ENCODE peak calls at places on chromosome 15, in nine cellular contexts. X, H, E, Q, J, A, U, B and I are unnamed samples.

GRCh38 chr15:77630956-77631789 is 1.5 kb downstream of the LINGO1 start:
- DNase-seq in X (no peak), H (peak; percentile 32), E (no peak), Q (no peak), J (peak; percentile 49), A (no peak), U (no peak), B (peak; percentile 77), I (no peak)

GRCh38 chr15:23397779-23398178 is 43.2 kb downstream of the GOLGA8S start:
- DNase-seq in X (no peak), H (no peak), E (no peak), Q (no peak), J (no peak), A (no peak), U (no peak), B (no peak), I (no peak)

GRCh38 chr15:89494006-89494405 is 2.4 kb downstream of the RHCG start:
- DNase-seq in X (no peak), H (no peak), E (no peak), Q (no peak), J (no peak), A (no peak), U (no peak), B (no peak), I (no peak)

GRCh38 chr15:99412082-99412481 is 153.7 kb upstream of the MEF2A start:
- DNase-seq in X (no peak), H (no peak), E (no peak), Q (no peak), J (no peak), A (no peak), U (no peak), B (no peak), I (no peak)

GRCh38 chr15:89512631-89513030 is 16.2 kb upstream of the RHCG start:
- DNase-seq in X (no peak), H (no peak), E (no peak), Q (no peak), J (no peak), A (no peak), U (no peak), B (no peak), I (no peak)

GRCh38 chr15:49423021-49423420 is at the start of gene FGF7:
- DNase-seq in X (no peak), H (no peak), E (no peak), Q (peak; percentile 43), J (no peak), A (no peak), U (no peak), B (no peak), I (no peak)

GRCh38 chr15:27046891-27047290 is 75.9 kb downstream of the GABRG3 start:
- DNase-seq in X (no peak), H (no peak), E (no peak), Q (no peak), J (no peak), A (no peak), U (no peak), B (no peak), I (no peak)

GRCh38 chr15:70271422-70272088 is 173.8 kb upstream of the TLE3 start:
- DNase-seq in X (no peak), H (peak; percentile 85), E (no peak), Q (peak; percentile 97), J (no peak), A (no peak), U (peak; percentile 99), B (no peak), I (no peak)

GRCh38 chr15:100939786-100940185 is 20.6 kb downstream of the LRRK1 start:
- DNase-seq in X (no peak), H (no peak), E (no peak), Q (no peak), J (no peak), A (no peak), U (no peak), B (no peak), I (no peak)

GRCh38 chr15:80416702-80417101 is 12.5 kb downstream of the ARNT2 start:
- DNase-seq in X (no peak), H (no peak), E (no peak), Q (no peak), J (no peak), A (no peak), U (no peak), B (no peak), I (no peak)

GRCh38 chr15:36501063-36501678 is 78.3 kb upstream of the CDIN1 start:
- DNase-seq in X (no peak), H (peak; percentile 70), E (peak; percentile 58), Q (peak; percentile 88), J (peak; percentile 0), A (no peak), U (peak; percentile 69), B (no peak), I (peak; percentile 18)

GRCh38 chr15:41506796-41507341 is 6.8 kb downstream of the LTK start:
- DNase-seq in X (no peak), H (no peak), E (no peak), Q (no peak), J (no peak), A (no peak), U (peak; percentile 31), B (no peak), I (no peak)

GRCh38 chr15:92112180-92112579 is 258.7 kb downstream of the SLCO3A1 start:
- DNase-seq in X (no peak), H (no peak), E (no peak), Q (peak; percentile 50), J (peak; percentile 6), A (no peak), U (no peak), B (no peak), I (no peak)